ENCODE peak calls at places on chromosomes 7 and 10, in seven cellular contexts. One of them, this sample, is unnamed.
A peak's percentile ranks its signal among the peaks of the same experiment; 100 is the strongest.

GRCh38 chr7:156473476-156474240 is 166.9 kb upstream of the RNF32 start:
- DNase-seq in suprapubic skin: no peak
- DNase-seq in stomach: peak; percentile 56
- DNase-seq in sigmoid colon: no peak
- DNase-seq in A549: peak; percentile 59
- DNase-seq in ovary: no peak
- DNase-seq in esophagus muscularis mucosa: no peak
- DNase-seq in this sample: peak; percentile 26

GRCh38 chr10:10685566-10685965 is 332.1 kb upstream of the CELF2 start:
- DNase-seq in sigmoid colon: no peak
- DNase-seq in ovary: no peak
- DNase-seq in stomach: no peak
- DNase-seq in suprapubic skin: no peak
- DNase-seq in A549: no peak
- DNase-seq in esophagus muscularis mucosa: no peak
- DNase-seq in this sample: no peak

GRCh38 chr10:127904931-127905622 is 1.8 kb upstream of the PTPRE start:
- DNase-seq in stomach: no peak
- DNase-seq in sigmoid colon: peak; percentile 58
- DNase-seq in suprapubic skin: no peak
- DNase-seq in esophagus muscularis mucosa: peak; percentile 68
- DNase-seq in ovary: no peak
- DNase-seq in A549: no peak
- DNase-seq in this sample: no peak

GRCh38 chr10:110834622-110835219 is 37.0 kb upstream of the PDCD4 start:
- DNase-seq in stomach: peak; percentile 62
- DNase-seq in A549: no peak
- DNase-seq in suprapubic skin: no peak
- DNase-seq in esophagus muscularis mucosa: no peak
- DNase-seq in sigmoid colon: peak; percentile 65
- DNase-seq in ovary: peak; percentile 74
- DNase-seq in this sample: peak; percentile 21

GRCh38 chr10:48400850-48401220 is 94.4 kb downstream of the MAPK8 start:
- DNase-seq in stomach: no peak
- DNase-seq in suprapubic skin: no peak
- DNase-seq in esophagus muscularis mucosa: no peak
- DNase-seq in ovary: no peak
- DNase-seq in A549: no peak
- DNase-seq in sigmoid colon: no peak
- DNase-seq in this sample: no peak

GRCh38 chr10:76012928-76013327 is 581.5 kb downstream of the LRMDA start:
- DNase-seq in sigmoid colon: no peak
- DNase-seq in stomach: no peak
- DNase-seq in A549: no peak
- DNase-seq in suprapubic skin: no peak
- DNase-seq in esophagus muscularis mucosa: no peak
- DNase-seq in ovary: no peak
- DNase-seq in this sample: no peak

GRCh38 chr10:75211007-75211735 is 575 bp downstream of the VDAC2 start:
- DNase-seq in esophagus muscularis mucosa: no peak
- DNase-seq in stomach: peak; percentile 42
- DNase-seq in A549: no peak
- DNase-seq in suprapubic skin: peak; percentile 62
- DNase-seq in sigmoid colon: peak; percentile 58
- DNase-seq in ovary: no peak
- DNase-seq in this sample: peak; percentile 64

GRCh38 chr7:66118603-66119002 is 4.0 kb downstream of the CRCP start:
- DNase-seq in A549: no peak
- DNase-seq in esophagus muscularis mucosa: no peak
- DNase-seq in sigmoid colon: no peak
- DNase-seq in ovary: no peak
- DNase-seq in suprapubic skin: no peak
- DNase-seq in stomach: no peak
- DNase-seq in this sample: no peak

GRCh38 chr10:13117842-13118783 is 18.1 kb downstream of the OPTN start:
- DNase-seq in suprapubic skin: no peak
- DNase-seq in A549: no peak
- DNase-seq in esophagus muscularis mucosa: no peak
- DNase-seq in ovary: no peak
- DNase-seq in stomach: no peak
- DNase-seq in sigmoid colon: no peak
- DNase-seq in this sample: no peak

GRCh38 chr10:63825766-63826165 is 304.6 kb downstream of the REEP3 start:
- DNase-seq in A549: no peak
- DNase-seq in ovary: no peak
- DNase-seq in esophagus muscularis mucosa: no peak
- DNase-seq in stomach: no peak
- DNase-seq in suprapubic skin: no peak
- DNase-seq in sigmoid colon: no peak
- DNase-seq in this sample: no peak

GRCh38 chr10:113062977-113063967 is 113.2 kb downstream of the TCF7L2 start:
- DNase-seq in suprapubic skin: no peak
- DNase-seq in stomach: no peak
- DNase-seq in esophagus muscularis mucosa: no peak
- DNase-seq in sigmoid colon: no peak
- DNase-seq in ovary: no peak
- DNase-seq in A549: no peak
- DNase-seq in this sample: no peak

GRCh38 chr10:94065787-94066186 is 72.1 kb downstream of the PLCE1 start:
- DNase-seq in esophagus muscularis mucosa: no peak
- DNase-seq in stomach: no peak
- DNase-seq in A549: no peak
- DNase-seq in sigmoid colon: no peak
- DNase-seq in ovary: no peak
- DNase-seq in suprapubic skin: no peak
- DNase-seq in this sample: no peak

GRCh38 chr10:110209399-110209925 is 2.1 kb downstream of the MXI1 start:
- DNase-seq in esophagus muscularis mucosa: peak; percentile 93
- DNase-seq in A549: peak; percentile 52
- DNase-seq in suprapubic skin: peak; percentile 84
- DNase-seq in ovary: peak; percentile 66
- DNase-seq in stomach: no peak
- DNase-seq in sigmoid colon: peak; percentile 89
- DNase-seq in this sample: peak; percentile 71

GRCh38 chr7:56078196-56078595 is 14.1 kb downstream of the SUMF2 start:
- DNase-seq in esophagus muscularis mucosa: no peak
- DNase-seq in suprapubic skin: peak; percentile 64
- DNase-seq in A549: no peak
- DNase-seq in stomach: no peak
- DNase-seq in sigmoid colon: no peak
- DNase-seq in ovary: no peak
- DNase-seq in this sample: no peak

GRCh38 chr7:85685901-85686300 is 499.0 kb upstream of the SEMA3D start:
- DNase-seq in esophagus muscularis mucosa: no peak
- DNase-seq in sigmoid colon: no peak
- DNase-seq in stomach: no peak
- DNase-seq in A549: no peak
- DNase-seq in suprapubic skin: no peak
- DNase-seq in ovary: no peak
- DNase-seq in this sample: no peak

GRCh38 chr7:132782777-132783633 is 206.7 kb upstream of the PLXNA4 start:
- DNase-seq in suprapubic skin: no peak
- DNase-seq in ovary: no peak
- DNase-seq in A549: no peak
- DNase-seq in stomach: no peak
- DNase-seq in sigmoid colon: no peak
- DNase-seq in esophagus muscularis mucosa: no peak
- DNase-seq in this sample: no peak

GRCh38 chr7:113856010-113856409 is 62.8 kb downstream of the PPP1R3A start:
- DNase-seq in stomach: no peak
- DNase-seq in sigmoid colon: no peak
- DNase-seq in esophagus muscularis mucosa: no peak
- DNase-seq in A549: no peak
- DNase-seq in suprapubic skin: no peak
- DNase-seq in ovary: no peak
- DNase-seq in this sample: no peak

GRCh38 chr7:7512861-7513597 is 22.6 kb downstream of the COL28A1 start:
- DNase-seq in A549: no peak
- DNase-seq in ovary: no peak
- DNase-seq in stomach: no peak
- DNase-seq in suprapubic skin: no peak
- DNase-seq in esophagus muscularis mucosa: no peak
- DNase-seq in sigmoid colon: no peak
- DNase-seq in this sample: peak; percentile 67

GRCh38 chr10:5551531-5552375 is 27.0 kb downstream of the CALML3 start:
- DNase-seq in stomach: no peak
- DNase-seq in sigmoid colon: peak; percentile 57
- DNase-seq in ovary: no peak
- DNase-seq in A549: no peak
- DNase-seq in esophagus muscularis mucosa: no peak
- DNase-seq in suprapubic skin: peak; percentile 48
- DNase-seq in this sample: peak; percentile 78

GRCh38 chr7:37149019-37149814 is 299.4 kb downstream of the ELMO1 start:
- DNase-seq in sigmoid colon: no peak
- DNase-seq in A549: no peak
- DNase-seq in stomach: no peak
- DNase-seq in esophagus muscularis mucosa: no peak
- DNase-seq in ovary: no peak
- DNase-seq in suprapubic skin: no peak
- DNase-seq in this sample: no peak

GRCh38 chr10:69816536-69816935 is 14.8 kb downstream of the COL13A1 start:
- DNase-seq in A549: no peak
- DNase-seq in esophagus muscularis mucosa: no peak
- DNase-seq in sigmoid colon: no peak
- DNase-seq in ovary: no peak
- DNase-seq in suprapubic skin: no peak
- DNase-seq in stomach: no peak
- DNase-seq in this sample: no peak

GRCh38 chr10:71338728-71339495 is 19.9 kb downstream of the SLC29A3 start:
- DNase-seq in sigmoid colon: no peak
- DNase-seq in ovary: no peak
- DNase-seq in stomach: peak; percentile 47
- DNase-seq in esophagus muscularis mucosa: no peak
- DNase-seq in suprapubic skin: no peak
- DNase-seq in A549: no peak
- DNase-seq in this sample: no peak

GRCh38 chr7:50608196-50608906 is 43.1 kb upstream of the DDC start:
- DNase-seq in ovary: no peak
- DNase-seq in esophagus muscularis mucosa: no peak
- DNase-seq in A549: no peak
- DNase-seq in sigmoid colon: no peak
- DNase-seq in suprapubic skin: no peak
- DNase-seq in stomach: no peak
- DNase-seq in this sample: no peak

GRCh38 chr7:74606909-74607255 is 50.6 kb upstream of the GTF2I start:
- DNase-seq in sigmoid colon: no peak
- DNase-seq in A549: no peak
- DNase-seq in esophagus muscularis mucosa: no peak
- DNase-seq in ovary: no peak
- DNase-seq in stomach: no peak
- DNase-seq in suprapubic skin: no peak
- DNase-seq in this sample: no peak

GRCh38 chr10:28587970-28588290 is 55.0 kb downstream of the WAC start:
- DNase-seq in sigmoid colon: no peak
- DNase-seq in A549: no peak
- DNase-seq in suprapubic skin: no peak
- DNase-seq in stomach: peak; percentile 25
- DNase-seq in ovary: no peak
- DNase-seq in esophagus muscularis mucosa: no peak
- DNase-seq in this sample: no peak

GRCh38 chr10:6543431-6544005 is 36.6 kb downstream of the PRKCQ start:
- DNase-seq in stomach: no peak
- DNase-seq in suprapubic skin: no peak
- DNase-seq in ovary: no peak
- DNase-seq in sigmoid colon: no peak
- DNase-seq in A549: no peak
- DNase-seq in esophagus muscularis mucosa: no peak
- DNase-seq in this sample: peak; percentile 11

GRCh38 chr10:44990302-44990655 is 10.4 kb upstream of the ZNF22 start:
- DNase-seq in ovary: no peak
- DNase-seq in A549: no peak
- DNase-seq in suprapubic skin: peak; percentile 50
- DNase-seq in esophagus muscularis mucosa: no peak
- DNase-seq in stomach: no peak
- DNase-seq in sigmoid colon: peak; percentile 67
- DNase-seq in this sample: no peak
- TF ChIP-seq CTCF in ovary: no peak
- TF ChIP-seq CTCF in A549: peak; percentile 18
- TF ChIP-seq CTCF in suprapubic skin: no peak
- TF ChIP-seq CTCF in esophagus muscularis mucosa: no peak
- TF ChIP-seq CTCF in stomach: no peak
- TF ChIP-seq CTCF in sigmoid colon: no peak
- TF ChIP-seq CTCF in this sample: no peak

GRCh38 chr7:45138433-45139267 is 18.9 kb upstream of the RAMP3 start:
- DNase-seq in A549: no peak
- DNase-seq in sigmoid colon: no peak
- DNase-seq in stomach: no peak
- DNase-seq in ovary: no peak
- DNase-seq in suprapubic skin: no peak
- DNase-seq in esophagus muscularis mucosa: no peak
- DNase-seq in this sample: no peak
- TF ChIP-seq EP300 in A549: no peak
- TF ChIP-seq EP300 in sigmoid colon: no peak
- TF ChIP-seq EP300 in stomach: no peak
- TF ChIP-seq EP300 in ovary: no peak
- TF ChIP-seq EP300 in suprapubic skin: no peak
- TF ChIP-seq EP300 in esophagus muscularis mucosa: no peak
- TF ChIP-seq EP300 in this sample: no peak

DNA sequence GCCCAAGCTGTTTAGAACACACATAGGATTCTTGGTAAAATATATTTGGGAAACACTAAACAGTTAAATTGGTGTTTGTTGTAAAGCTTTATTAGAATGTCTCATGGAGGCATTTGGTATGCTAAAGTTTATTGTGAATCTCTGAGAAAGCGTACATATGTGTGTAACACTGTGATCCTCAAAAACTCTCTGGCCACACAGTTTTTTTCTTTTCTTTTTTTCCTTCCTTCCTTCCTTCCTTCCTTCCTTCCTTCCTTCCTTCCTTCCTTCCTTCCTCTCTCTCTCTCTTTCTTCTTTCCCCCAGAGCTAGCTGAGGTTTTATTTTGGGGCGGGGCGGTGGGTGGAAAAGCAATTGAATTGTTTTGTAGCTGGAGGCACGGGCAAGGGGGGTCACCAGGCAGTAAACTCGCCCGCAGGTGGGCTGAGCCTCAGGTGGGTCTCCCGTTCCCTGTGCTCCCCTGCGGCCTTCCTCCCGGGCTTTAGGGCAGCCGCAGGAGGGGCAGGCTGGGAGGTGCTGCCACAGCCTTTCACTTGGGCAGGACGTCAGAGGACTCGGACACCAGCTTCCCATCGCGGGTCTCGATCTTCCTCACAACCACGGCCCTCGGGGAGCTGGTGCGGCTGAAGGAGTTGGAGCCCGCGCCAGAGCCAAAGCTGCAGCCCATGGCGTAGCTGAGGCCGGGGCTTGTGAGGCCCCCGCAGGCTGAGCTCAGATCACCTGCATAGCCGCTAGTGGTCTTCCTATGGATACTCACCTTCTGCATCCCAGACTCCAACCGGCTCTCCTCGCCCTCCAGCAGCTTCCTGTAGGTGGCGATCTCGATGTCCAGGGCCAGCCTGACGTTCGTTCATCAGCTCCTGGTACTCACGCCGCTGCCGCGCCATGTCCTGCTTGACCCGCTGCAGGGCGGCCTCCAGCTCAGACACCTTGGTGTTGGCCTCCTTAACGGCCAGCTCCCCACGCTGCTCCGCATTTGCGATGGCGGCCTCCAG is 459.0 kb downstream of the GATA3 start:
- DNase-seq in stomach: no peak
- DNase-seq in A549: no peak
- DNase-seq in sigmoid colon: no peak
- DNase-seq in suprapubic skin: no peak
- DNase-seq in ovary: no peak
- DNase-seq in esophagus muscularis mucosa: no peak
- DNase-seq in this sample: no peak
- TF ChIP-seq CTCF in stomach: no peak
- TF ChIP-seq CTCF in A549: no peak
- TF ChIP-seq CTCF in sigmoid colon: no peak
- TF ChIP-seq CTCF in suprapubic skin: no peak
- TF ChIP-seq CTCF in ovary: no peak
- TF ChIP-seq CTCF in esophagus muscularis mucosa: no peak
- TF ChIP-seq CTCF in this sample: no peak

GRCh38 chr10:119455609-119456434 is 86.7 kb downstream of the RGS10 start:
- DNase-seq in esophagus muscularis mucosa: no peak
- DNase-seq in A549: no peak
- DNase-seq in stomach: no peak
- DNase-seq in sigmoid colon: no peak
- DNase-seq in suprapubic skin: no peak
- DNase-seq in ovary: no peak
- DNase-seq in this sample: no peak
- TF ChIP-seq EP300 in esophagus muscularis mucosa: no peak
- TF ChIP-seq EP300 in A549: no peak
- TF ChIP-seq EP300 in stomach: no peak
- TF ChIP-seq EP300 in sigmoid colon: no peak
- TF ChIP-seq EP300 in suprapubic skin: no peak
- TF ChIP-seq EP300 in ovary: no peak
- TF ChIP-seq EP300 in this sample: no peak

This sample was measured in transverse colon.